ENCODE peak calls at places on chromosomes 6 and 20, in nine cellular contexts. K is transverse colon; I is activated naive CD8-positive, alpha-beta T cell treated with anti-CD3 and anti-CD28 coated beads, Interleukin-2, amount 50 U/mL, for 24 hours; T is CD8-positive, alpha-beta memory T cell; P is head of caudate nucleus; W is activated CD8-positive, alpha-beta memory T cell treated with anti-CD3 and anti-CD28 coated beads, Interleukin-2, amount 10 ng/mL, durations not matched to agents 7 days and 5 days; X is Calu3; L is AG09309; E is left ventricle myocardium superior. A is an unnamed sample.

GRCh38 chr6:9397981-9398559 is 962.7 kb upstream of the SLC35B3 start:
- DNase-seq in K (peak), I (no peak), T (no peak), P (no peak), W (no peak), X (peak), L (no peak), E (peak), A (no peak)

GRCh38 chr6:10962673-10963072 is 75.8 kb downstream of the SYCP2L start:
- DNase-seq in K (no peak), I (no peak), T (no peak), P (no peak), W (no peak), X (no peak), L (peak), E (no peak), A (no peak)

GRCh38 chr20:33667245-33668086 is 723 bp downstream of the ACTL10 start:
- DNase-seq in K (peak), I (peak), T (peak), P (peak), W (peak), X (peak), L (no peak), E (peak), A (peak)

GRCh38 chr6:52890018-52890417 is 19.5 kb downstream of the GSTA3 start:
- DNase-seq in K (no peak), I (no peak), T (no peak), P (no peak), W (no peak), X (no peak), L (no peak), E (no peak), A (no peak)

GRCh38 chr6:114039835-114040234 is 68.9 kb upstream of the HDAC2 start:
- DNase-seq in K (no peak), I (no peak), T (no peak), P (no peak), W (no peak), X (no peak), L (no peak), E (no peak), A (no peak)

GRCh38 chr6:18506387-18507017 is 119.4 kb downstream of the RNF144B start:
- DNase-seq in K (no peak), I (no peak), T (no peak), P (no peak), W (no peak), X (no peak), L (no peak), E (no peak), A (no peak)

GRCh38 chr6:27237089-27237723 is 10.3 kb upstream of the PRSS16 start:
- DNase-seq in K (no peak), I (peak), T (no peak), P (no peak), W (peak), X (peak), L (peak), E (no peak), A (no peak)

GRCh38 chr6:119322715-119323350 is 26.7 kb downstream of the MAN1A1 start:
- DNase-seq in K (no peak), I (peak), T (peak), P (no peak), W (peak), X (no peak), L (no peak), E (no peak), A (no peak)

GRCh38 chr20:41249371-41249770 is 68.2 kb downstream of the ZHX3 start:
- DNase-seq in K (peak), I (no peak), T (no peak), P (peak), W (no peak), X (no peak), L (peak), E (peak), A (peak)

GRCh38 chr6:4775591-4776492 is at the start of gene CDYL:
- DNase-seq in K (peak), I (peak), T (peak), P (peak), W (peak), X (peak), L (peak), E (peak), A (peak)

GRCh38 chr6:136927313-136927712 is 5.2 kb downstream of the SLC35D3 start:
- DNase-seq in K (no peak), I (peak), T (no peak), P (no peak), W (no peak), X (peak), L (no peak), E (no peak), A (no peak)

GRCh38 chr6:113763883-113764282 is 93.3 kb upstream of the MARCKS start:
- DNase-seq in K (no peak), I (no peak), T (no peak), P (no peak), W (no peak), X (peak), L (peak), E (no peak), A (no peak)

GRCh38 chr20:44692932-44693476 is 22.2 kb upstream of the CCN5 start:
- DNase-seq in K (peak), I (no peak), T (no peak), P (no peak), W (no peak), X (peak), L (peak), E (peak), A (peak)

GRCh38 chr6:85357651-85358050 is 92.2 kb upstream of the NT5E start:
- DNase-seq in K (no peak), I (no peak), T (no peak), P (no peak), W (no peak), X (no peak), L (no peak), E (no peak), A (no peak)

GRCh38 chr20:44235702-44236101 is 11.4 kb upstream of the GDAP1L1 start:
- DNase-seq in K (no peak), I (no peak), T (no peak), P (no peak), W (no peak), X (no peak), L (no peak), E (no peak), A (no peak)

GRCh38 chr6:36660771-36661471 is 17.6 kb upstream of the CDKN1A start:
- DNase-seq in K (peak), I (no peak), T (no peak), P (peak), W (no peak), X (no peak), L (no peak), E (peak), A (peak)

GRCh38 chr6:10314163-10314955 is 100.5 kb downstream of the TFAP2A start:
- DNase-seq in K (no peak), I (no peak), T (no peak), P (no peak), W (no peak), X (no peak), L (no peak), E (no peak), A (no peak)

GRCh38 chr20:10505320-10506226 is 70.5 kb downstream of the SLX4IP start:
- DNase-seq in K (peak), I (no peak), T (no peak), P (no peak), W (no peak), X (no peak), L (no peak), E (no peak), A (no peak)

GRCh38 chr6:33049323-33049722 is 24.1 kb downstream of the HLA-DPA1 start:
- DNase-seq in K (no peak), I (no peak), T (no peak), P (no peak), W (no peak), X (no peak), L (no peak), E (no peak), A (no peak)

GRCh38 chr20:58459058-58459743 is 56.0 kb downstream of the APCDD1L start:
- DNase-seq in K (no peak), I (no peak), T (no peak), P (no peak), W (no peak), X (no peak), L (no peak), E (no peak), A (no peak)

GRCh38 chr20:46739441-46740213 is 30.2 kb downstream of the SLC2A10 start:
- DNase-seq in K (no peak), I (no peak), T (no peak), P (no peak), W (no peak), X (peak), L (no peak), E (no peak), A (no peak)

GRCh38 chr20:32610897-32611218 is 25.7 kb upstream of the NOL4L start:
- DNase-seq in K (no peak), I (no peak), T (no peak), P (no peak), W (no peak), X (no peak), L (no peak), E (no peak), A (no peak)

GRCh38 chr6:12605888-12606345 is 110.7 kb upstream of the PHACTR1 start:
- DNase-seq in K (peak), I (peak), T (no peak), P (peak), W (peak), X (peak), L (no peak), E (no peak), A (no peak)

GRCh38 chr20:62316331-62317166 is 13.8 kb downstream of the ADRM1 start:
- DNase-seq in K (no peak), I (no peak), T (no peak), P (no peak), W (no peak), X (no peak), L (no peak), E (no peak), A (no peak)

GRCh38 chr6:88360203-88360797 is 194.2 kb upstream of the CNR1 start:
- DNase-seq in K (no peak), I (no peak), T (no peak), P (no peak), W (no peak), X (no peak), L (no peak), E (no peak), A (no peak)

GRCh38 chr6:143187173-143187908 is 126.7 kb downstream of the AIG1 start:
- DNase-seq in K (no peak), I (no peak), T (no peak), P (no peak), W (no peak), X (no peak), L (peak), E (no peak), A (no peak)

GRCh38 chr6:46828939-46829338 is 35.8 kb downstream of the MEP1A start:
- DNase-seq in K (no peak), I (no peak), T (no peak), P (no peak), W (no peak), X (no peak), L (no peak), E (no peak), A (no peak)

GRCh38 chr6:145096846-145097245 is 638.5 kb downstream of the EPM2A start:
- DNase-seq in K (no peak), I (no peak), T (no peak), P (no peak), W (no peak), X (no peak), L (no peak), E (no peak), A (no peak)

A was measured in posterior vena cava.